ENCODE peak calls at places on chromosomes 13 and 19, in four cellular contexts. One of them, this sample, is unnamed.
A peak's percentile ranks its signal among the peaks of the same experiment; 100 is the strongest.

GRCh38 chr19:35459414-35460082 is 11.5 kb downstream of the FFAR2 start:
- DNase-seq in AG08395: no peak
- DNase-seq in T-helper 2 cell: no peak
- DNase-seq in lower leg skin: no peak
- DNase-seq in this sample: no peak

GRCh38 chr19:47106819-47107200 is 6.8 kb downstream of the ZC3H4 start:
- DNase-seq in AG08395: no peak
- DNase-seq in T-helper 2 cell: no peak
- DNase-seq in lower leg skin: no peak
- DNase-seq in this sample: no peak

GRCh38 chr13:98103531-98103930 is 39.4 kb upstream of the FARP1 start:
- DNase-seq in AG08395: no peak
- DNase-seq in T-helper 2 cell: no peak
- DNase-seq in lower leg skin: peak; percentile 49
- DNase-seq in this sample: no peak

GRCh38 chr13:29800687-29801086 is 49.7 kb downstream of the UBL3 start:
- DNase-seq in AG08395: no peak
- DNase-seq in T-helper 2 cell: no peak
- DNase-seq in lower leg skin: no peak
- DNase-seq in this sample: no peak

GRCh38 chr13:24340608-24340955 is 31.2 kb downstream of the C1QTNF9 start:
- DNase-seq in AG08395: no peak
- DNase-seq in T-helper 2 cell: no peak
- DNase-seq in lower leg skin: no peak
- DNase-seq in this sample: no peak

GRCh38 chr13:99022953-99023352 is 45.1 kb upstream of the DOCK9 start:
- DNase-seq in AG08395: no peak
- DNase-seq in T-helper 2 cell: no peak
- DNase-seq in lower leg skin: no peak
- DNase-seq in this sample: no peak

GRCh38 chr19:16386619-16387240 is 62.1 kb downstream of the KLF2 start:
- DNase-seq in AG08395: peak; percentile 77
- DNase-seq in T-helper 2 cell: no peak
- DNase-seq in lower leg skin: no peak
- DNase-seq in this sample: peak; percentile 69

GRCh38 chr13:97116754-97117153 is 105.4 kb upstream of the MBNL2 start:
- DNase-seq in AG08395: peak; percentile 62
- DNase-seq in T-helper 2 cell: no peak
- DNase-seq in lower leg skin: no peak
- DNase-seq in this sample: no peak

GRCh38 chr13:97485328-97485727 is 51.4 kb downstream of the RAP2A start:
- DNase-seq in AG08395: no peak
- DNase-seq in T-helper 2 cell: no peak
- DNase-seq in lower leg skin: no peak
- DNase-seq in this sample: no peak

GRCh38 chr19:2166741-2167738 is 3.3 kb downstream of the DOT1L start:
- DNase-seq in AG08395: peak; percentile 79
- DNase-seq in T-helper 2 cell: no peak
- DNase-seq in lower leg skin: peak; percentile 96
- DNase-seq in this sample: no peak

GRCh38 chr13:44306401-44307192 is 67.0 kb upstream of the SERP2 start:
- DNase-seq in AG08395: peak; percentile 77
- DNase-seq in T-helper 2 cell: no peak
- DNase-seq in lower leg skin: no peak
- DNase-seq in this sample: no peak

GRCh38 chr19:37941820-37942515 is 35.0 kb downstream of the SIPA1L3 start:
- DNase-seq in AG08395: no peak
- DNase-seq in T-helper 2 cell: no peak
- DNase-seq in lower leg skin: peak; percentile 50
- DNase-seq in this sample: no peak

GRCh38 chr13:59493436-59493965 is 670.2 kb downstream of the DIAPH3 start:
- DNase-seq in AG08395: no peak
- DNase-seq in T-helper 2 cell: no peak
- DNase-seq in lower leg skin: no peak
- DNase-seq in this sample: peak; percentile 43

This sample was measured in OCI-M1.